ENCODE peak calls at places on chromosomes 13 and 19, in eight cellular contexts. X is adrenal gland, T is K562, C is IMR-90, D is keratinocyte, U is kidney, P is thyroid gland, G is body of pancreas. H is an unnamed sample.
A peak's percentile ranks its signal among the peaks of the same experiment; 100 is the strongest.

GRCh38 chr13:39786091-39786490 is 130.6 kb downstream of the COG6 start:
- DNase-seq in U (no peak), T (no peak), P (no peak), C (no peak), X (no peak), G (no peak), D (no peak), H (no peak)

GRCh38 chr13:106291006-106291405 is 244.5 kb downstream of the EFNB2 start:
- DNase-seq in D (no peak), P (no peak), U (no peak), X (no peak), G (no peak), T (no peak), C (peak; percentile 76), H (no peak)

GRCh38 chr13:112226320-112227002 is 149.7 kb upstream of the SPACA7 start:
- DNase-seq in X (no peak), D (no peak), G (no peak), P (no peak), C (no peak), T (no peak), U (no peak), H (no peak)

GRCh38 chr19:52991021-52991420 is 22.7 kb upstream of the ERVV-1 start:
- DNase-seq in P (no peak), T (no peak), X (no peak), C (no peak), D (no peak), U (no peak), G (no peak), H (no peak)

GRCh38 chr19:46840157-46840942 is 10.3 kb downstream of the AP2S1 start:
- DNase-seq in C (peak; percentile 70), U (no peak), P (peak; percentile 47), D (no peak), X (peak; percentile 49), G (peak; percentile 59), T (peak; percentile 60), H (no peak)

GRCh38 chr19:16463991-16464575 is 7.7 kb downstream of the EPS15L1 start:
- DNase-seq in U (no peak), D (no peak), G (no peak), P (no peak), C (peak; percentile 64), T (no peak), X (peak; percentile 43), H (no peak)

GRCh38 chr19:888615-889385 is 4.2 kb downstream of the MED16 start:
- DNase-seq in D (no peak), P (no peak), C (no peak), G (no peak), T (peak; percentile 66), X (no peak), U (no peak), H (no peak)

GRCh38 chr19:45451181-45451849 is 16.5 kb upstream of the FOSB start:
- DNase-seq in G (peak; percentile 32), C (peak; percentile 88), P (peak; percentile 61), U (no peak), D (no peak), T (no peak), X (no peak), H (no peak)

GRCh38 chr19:43620061-43621001 is 902 bp upstream of the ZNF428 start:
- DNase-seq in U (no peak), P (no peak), D (no peak), G (no peak), T (peak; percentile 54), C (no peak), X (no peak), H (no peak)

GRCh38 chr19:10830370-10830769 is 5.6 kb downstream of the TMED1 start:
- DNase-seq in P (no peak), U (no peak), C (no peak), D (no peak), X (no peak), G (no peak), T (no peak), H (no peak)

GRCh38 chr13:38960175-38960574 is 30.5 kb downstream of the STOML3 start:
- DNase-seq in P (no peak), X (no peak), G (no peak), U (no peak), D (no peak), C (no peak), T (no peak), H (no peak)

GRCh38 chr13:87355451-87355850 is 315.7 kb upstream of the SLITRK5 start:
- DNase-seq in X (no peak), T (no peak), D (no peak), U (no peak), C (no peak), G (no peak), P (no peak), H (no peak)

GRCh38 chr19:24004166-24004565 is 82.8 kb upstream of the ZNF254 start:
- DNase-seq in G (no peak), C (no peak), P (no peak), T (no peak), X (no peak), U (no peak), D (no peak), H (no peak)

GRCh38 chr19:21087871-21088270 is 5.9 kb downstream of the ZNF714 start:
- DNase-seq in T (no peak), U (no peak), P (no peak), G (no peak), C (no peak), X (no peak), D (no peak), H (no peak)

GRCh38 chr19:5663904-5664303 is 16.4 kb downstream of the MICOS13 start:
- DNase-seq in X (no peak), U (peak; percentile 69), T (no peak), G (no peak), D (no peak), P (no peak), C (no peak), H (no peak)

GRCh38 chr19:40418040-40418439 is 4.9 kb upstream of the PRX start:
- DNase-seq in P (no peak), X (no peak), C (no peak), D (no peak), G (no peak), T (no peak), U (no peak), H (no peak)

GRCh38 chr13:42007844-42008243 is 40.6 kb upstream of the DGKH start:
- DNase-seq in P (no peak), X (no peak), U (no peak), D (no peak), T (no peak), G (no peak), C (peak; percentile 79), H (no peak)

GRCh38 chr13:73421310-73421912 is 362.6 kb downstream of the KLF5 start:
- DNase-seq in C (peak; percentile 68), T (no peak), D (peak; percentile 92), X (no peak), P (no peak), G (peak; percentile 71), U (no peak), H (no peak)

GRCh38 chr19:35133826-35134225 is 1.0 kb downstream of the LGI4 start:
- DNase-seq in U (no peak), P (no peak), D (no peak), C (no peak), X (no peak), T (no peak), G (no peak), H (no peak)
- H3K27ac ChIP-seq in U (no peak overlapping the region), P (no peak overlapping the region), D (no peak overlapping the region), C (no peak overlapping the region), X (no peak overlapping the region), T (no peak overlapping the region), G (no peak overlapping the region), H (peak overlapping the region; percentile 75)

GRCh38 chr13:50167967-50168366 is 152.7 kb downstream of the KCNRG start:
- DNase-seq in C (no peak), D (no peak), G (no peak), P (no peak), U (no peak), T (no peak), X (no peak), H (no peak)

GRCh38 chr13:50168803-50169202 is 153.6 kb downstream of the KCNRG start:
- DNase-seq in D (no peak), U (no peak), C (no peak), T (no peak), P (no peak), X (no peak), G (no peak), H (no peak)

GRCh38 chr13:50170447-50171037 is 155.3 kb downstream of the KCNRG start:
- DNase-seq in P (no peak), X (no peak), T (no peak), U (no peak), G (no peak), D (no peak), C (peak; percentile 21), H (no peak)

GRCh38 chr13:50171585-50172282 is 156.5 kb downstream of the KCNRG start:
- DNase-seq in G (no peak), P (no peak), C (peak; percentile 18), U (no peak), T (no peak), X (no peak), D (no peak), H (no peak)

DNA sequence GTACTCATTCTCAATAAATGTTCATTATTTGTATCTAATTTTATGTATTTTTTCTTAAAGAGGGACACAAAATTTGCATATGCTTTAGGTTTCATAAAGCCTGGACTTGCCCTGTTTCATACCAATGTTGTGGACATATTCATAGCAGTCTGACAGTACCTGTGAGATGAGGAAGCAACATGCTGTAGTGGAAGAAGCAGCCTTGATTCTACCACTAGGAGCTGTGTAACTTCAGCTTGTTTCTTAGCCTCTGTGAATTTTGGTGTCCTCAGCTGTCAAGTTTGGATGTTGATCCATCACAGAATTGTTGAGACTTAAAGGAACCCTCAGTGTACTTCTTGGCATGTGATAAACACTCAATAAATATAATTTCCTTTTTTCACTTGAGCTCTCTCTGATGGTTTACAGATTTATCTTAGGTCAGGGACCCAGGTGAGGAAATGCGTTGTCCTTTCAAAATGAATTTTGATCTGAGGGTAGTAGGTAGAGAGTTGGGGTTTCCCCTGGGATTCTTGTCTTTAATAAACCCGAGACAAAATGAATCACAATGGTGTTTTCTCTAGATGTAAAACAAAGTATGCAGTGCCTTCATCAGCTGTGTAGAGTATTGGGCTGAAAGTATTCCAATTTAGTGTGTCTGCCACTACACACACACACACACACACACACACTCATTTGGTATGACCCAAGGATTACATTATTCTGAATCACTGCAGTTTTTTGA is 152.1 kb downstream of the KCNRG start:
- DNase-seq in U (no peak), C (no peak), P (no peak), X (no peak), D (no peak), G (no peak), T (no peak), H (no peak)
- H3K4me3 ChIP-seq in U (no peak overlapping the region), C (no peak overlapping the region), P (no peak overlapping the region), X (no peak overlapping the region), D (no peak overlapping the region), G (no peak overlapping the region), T (no peak overlapping the region), H (no peak overlapping the region)

DNA sequence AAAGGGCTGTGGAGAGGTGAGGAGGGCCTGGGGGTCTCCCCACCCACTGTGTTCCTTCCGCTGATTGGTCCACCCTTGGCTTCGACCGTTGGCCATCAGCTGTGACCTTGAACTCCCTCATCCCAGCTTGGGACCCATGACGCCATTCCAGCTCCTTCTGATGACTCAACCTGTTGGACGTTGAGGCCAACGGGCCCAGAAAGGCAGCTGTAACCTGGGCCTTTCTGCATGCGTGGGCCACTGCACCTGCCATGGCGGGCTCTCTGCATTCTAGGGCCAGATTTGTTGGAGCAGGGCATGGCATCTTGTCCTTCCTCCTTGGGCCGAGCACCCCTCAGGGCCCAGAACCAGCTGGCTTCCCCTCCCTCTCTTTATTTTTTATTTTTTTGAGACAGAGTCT is 30.2 kb downstream of the PEX11G start:
- DNase-seq in T (no peak), D (no peak), X (peak; percentile 74), C (no peak), P (no peak), U (no peak), G (no peak), H (no peak)
- H3K36me3 ChIP-seq in T (peaks cover 27% of the 10 kb centered on the region), D (peaks cover 29% of the 10 kb centered on the region), X (no peaks in the 10 kb centered on the region), C (peaks cover 58% of the 10 kb centered on the region), P (peaks cover 35% of the 10 kb centered on the region), U (peaks cover 31% of the 10 kb centered on the region), G (peaks cover 4% of the 10 kb centered on the region), H (peaks cover 94% of the 10 kb centered on the region)

GRCh38 chr19:37007587-37008220 is 70.5 kb upstream of the ZNF420 start:
- DNase-seq in C (no peak), X (peak; percentile 52), T (peak; percentile 52), G (peak; percentile 67), P (peak; percentile 84), D (no peak), U (peak; percentile 92), H (peak; percentile 80)
- H3K27ac ChIP-seq in C (no peak overlapping the region), X (no peak overlapping the region), T (no peak overlapping the region), G (no peak overlapping the region), P (peak overlapping the region; percentile 54), D (no peak overlapping the region), U (no peak overlapping the region), H (peak overlapping the region; percentile 65)

H was measured in left ventricle myocardium inferior.